ENCODE peak calls at places on chromosomes 11 and 22, in four cellular contexts. One of them, this sample, is unnamed.

GRCh38 chr11:108886608-108887007 is 221.7 kb downstream of the DDX10 start:
- DNase-seq in breast epithelium: no peak
- DNase-seq in NB4: no peak
- DNase-seq in dorsolateral prefrontal cortex: no peak
- DNase-seq in this sample: no peak

GRCh38 chr22:29300807-29301601 is 5.4 kb upstream of the GAS2L1 start:
- DNase-seq in breast epithelium: no peak
- DNase-seq in NB4: peak
- DNase-seq in dorsolateral prefrontal cortex: no peak
- DNase-seq in this sample: no peak

GRCh38 chr22:42072606-42073330 is 1.3 kb upstream of the PHETA2 start:
- DNase-seq in breast epithelium: no peak
- DNase-seq in NB4: peak
- DNase-seq in dorsolateral prefrontal cortex: no peak
- DNase-seq in this sample: peak

GRCh38 chr11:69362315-69362714 is 68.4 kb downstream of the MYEOV start:
- DNase-seq in breast epithelium: no peak
- DNase-seq in NB4: no peak
- DNase-seq in dorsolateral prefrontal cortex: no peak
- DNase-seq in this sample: no peak

GRCh38 chr11:31417357-31417756 is 47.7 kb downstream of the DNAJC24 start:
- DNase-seq in breast epithelium: no peak
- DNase-seq in NB4: no peak
- DNase-seq in dorsolateral prefrontal cortex: no peak
- DNase-seq in this sample: no peak

GRCh38 chr11:78219493-78220217 is 30.9 kb downstream of the USP35 start:
- DNase-seq in breast epithelium: no peak
- DNase-seq in NB4: no peak
- DNase-seq in dorsolateral prefrontal cortex: no peak
- DNase-seq in this sample: no peak

GRCh38 chr11:128582496-128583366 is 4.6 kb downstream of the ETS1 start:
- DNase-seq in breast epithelium: peak
- DNase-seq in NB4: peak
- DNase-seq in dorsolateral prefrontal cortex: no peak
- DNase-seq in this sample: no peak

GRCh38 chr11:46183819-46184218 is 62.6 kb upstream of the PHF21A start:
- DNase-seq in breast epithelium: no peak
- DNase-seq in NB4: no peak
- DNase-seq in dorsolateral prefrontal cortex: no peak
- DNase-seq in this sample: no peak

GRCh38 chr11:111512296-111513239 is at the start of gene BTG4:
- DNase-seq in breast epithelium: no peak
- DNase-seq in NB4: no peak
- DNase-seq in dorsolateral prefrontal cortex: no peak
- DNase-seq in this sample: no peak

GRCh38 chr11:35116245-35116644 is 22.7 kb upstream of the CD44 start:
- DNase-seq in breast epithelium: no peak
- DNase-seq in NB4: peak
- DNase-seq in dorsolateral prefrontal cortex: no peak
- DNase-seq in this sample: no peak

GRCh38 chr11:32302826-32303225 is 132.5 kb downstream of the WT1 start:
- DNase-seq in breast epithelium: no peak
- DNase-seq in NB4: no peak
- DNase-seq in dorsolateral prefrontal cortex: no peak
- DNase-seq in this sample: no peak

GRCh38 chr11:8871283-8871775 is 39.7 kb upstream of the AKIP1 start:
- DNase-seq in breast epithelium: peak
- DNase-seq in NB4: no peak
- DNase-seq in dorsolateral prefrontal cortex: peak
- DNase-seq in this sample: no peak

GRCh38 chr11:11535611-11536010 is 86.2 kb downstream of the GALNT18 start:
- DNase-seq in breast epithelium: no peak
- DNase-seq in NB4: peak
- DNase-seq in dorsolateral prefrontal cortex: no peak
- DNase-seq in this sample: no peak

GRCh38 chr11:11672764-11673163 is 51.0 kb upstream of the GALNT18 start:
- DNase-seq in breast epithelium: no peak
- DNase-seq in NB4: no peak
- DNase-seq in dorsolateral prefrontal cortex: no peak
- DNase-seq in this sample: no peak

GRCh38 chr11:99548264-99548663 is 527.5 kb downstream of the CNTN5 start:
- DNase-seq in breast epithelium: no peak
- DNase-seq in NB4: peak
- DNase-seq in dorsolateral prefrontal cortex: no peak
- DNase-seq in this sample: no peak

GRCh38 chr11:33375688-33376311 is 118.6 kb downstream of the HIPK3 start:
- DNase-seq in breast epithelium: no peak
- DNase-seq in NB4: no peak
- DNase-seq in dorsolateral prefrontal cortex: peak
- DNase-seq in this sample: no peak

GRCh38 chr11:46345881-46346484 is 1.3 kb upstream of the DGKZ start:
- DNase-seq in breast epithelium: no peak
- DNase-seq in NB4: peak
- DNase-seq in dorsolateral prefrontal cortex: no peak
- DNase-seq in this sample: peak

GRCh38 chr11:108405706-108406105 is 61.6 kb downstream of the C11orf65 start:
- DNase-seq in breast epithelium: no peak
- DNase-seq in NB4: no peak
- DNase-seq in dorsolateral prefrontal cortex: no peak
- DNase-seq in this sample: no peak

GRCh38 chr11:66936326-66936725 is 21.9 kb downstream of the PC start:
- DNase-seq in breast epithelium: no peak
- DNase-seq in NB4: peak
- DNase-seq in dorsolateral prefrontal cortex: no peak
- DNase-seq in this sample: no peak

GRCh38 chr22:22720201-22720723 is 75.8 kb downstream of the GGTLC2 start:
- DNase-seq in breast epithelium: no peak
- DNase-seq in NB4: peak
- DNase-seq in dorsolateral prefrontal cortex: no peak
- DNase-seq in this sample: no peak

GRCh38 chr11:85626496-85626895 is 648 bp downstream of the DLG2 start:
- DNase-seq in breast epithelium: no peak
- DNase-seq in NB4: no peak
- DNase-seq in dorsolateral prefrontal cortex: no peak
- DNase-seq in this sample: no peak

GRCh38 chr11:22656128-22656527 is 10.3 kb upstream of the GAS2 start:
- DNase-seq in breast epithelium: no peak
- DNase-seq in NB4: no peak
- DNase-seq in dorsolateral prefrontal cortex: no peak
- DNase-seq in this sample: no peak

GRCh38 chr11:124075492-124075840 is 34.3 kb upstream of the OR10G7 start:
- DNase-seq in breast epithelium: no peak
- DNase-seq in NB4: no peak
- DNase-seq in dorsolateral prefrontal cortex: no peak
- DNase-seq in this sample: no peak

GRCh38 chr22:19991395-19991644 is 25.3 kb downstream of the ARVCF start:
- DNase-seq in breast epithelium: no peak
- DNase-seq in NB4: no peak
- DNase-seq in dorsolateral prefrontal cortex: no peak
- DNase-seq in this sample: no peak

GRCh38 chr11:7020183-7020917 is at the start of the genes NLRP14 and ZNF214:
- DNase-seq in breast epithelium: peak
- DNase-seq in NB4: no peak
- DNase-seq in dorsolateral prefrontal cortex: peak
- DNase-seq in this sample: no peak

GRCh38 chr22:28123989-28124766 is 205.1 kb upstream of the PITPNB start:
- DNase-seq in breast epithelium: no peak
- DNase-seq in NB4: no peak
- DNase-seq in dorsolateral prefrontal cortex: no peak
- DNase-seq in this sample: no peak

GRCh38 chr11:68044145-68044813 is 5.5 kb downstream of the TCIRG1 start:
- DNase-seq in breast epithelium: no peak
- DNase-seq in NB4: no peak
- DNase-seq in dorsolateral prefrontal cortex: no peak
- DNase-seq in this sample: peak

GRCh38 chr11:12925520-12925919 is 83.6 kb upstream of the RASSF10 start:
- DNase-seq in breast epithelium: no peak
- DNase-seq in NB4: no peak
- DNase-seq in dorsolateral prefrontal cortex: no peak
- DNase-seq in this sample: no peak

GRCh38 chr22:24134090-24134846 is 47.0 kb upstream of the SUSD2 start:
- DNase-seq in breast epithelium: no peak
- DNase-seq in NB4: peak
- DNase-seq in dorsolateral prefrontal cortex: peak
- DNase-seq in this sample: peak

GRCh38 chr11:113549611-113550061 is 74.4 kb upstream of the DRD2 start:
- DNase-seq in breast epithelium: no peak
- DNase-seq in NB4: no peak
- DNase-seq in dorsolateral prefrontal cortex: no peak
- DNase-seq in this sample: no peak

GRCh38 chr11:17013548-17014320 is 480 bp downstream of the PLEKHA7 start:
- DNase-seq in breast epithelium: no peak
- DNase-seq in NB4: no peak
- DNase-seq in dorsolateral prefrontal cortex: no peak
- DNase-seq in this sample: peak

GRCh38 chr11:78453140-78453935 is 35.7 kb upstream of the GAB2 start:
- DNase-seq in breast epithelium: no peak
- DNase-seq in NB4: no peak
- DNase-seq in dorsolateral prefrontal cortex: no peak
- DNase-seq in this sample: no peak

GRCh38 chr11:63572026-63572688 is 9.0 kb upstream of the PLAAT2 start:
- DNase-seq in breast epithelium: no peak
- DNase-seq in NB4: peak
- DNase-seq in dorsolateral prefrontal cortex: no peak
- DNase-seq in this sample: no peak

GRCh38 chr22:46090051-46090591 is 60.2 kb upstream of the PPARA start:
- DNase-seq in breast epithelium: no peak
- DNase-seq in NB4: no peak
- DNase-seq in dorsolateral prefrontal cortex: no peak
- DNase-seq in this sample: peak